ENCODE peak calls at places on chromosome 12, in eight cellular contexts. N is WTC11, L is T47D, G is NCI-H1417 treated with DMSO at 0.1 percent for 48 hours, R is left ventricle myocardium inferior, W is myocyte, A is esophagus muscularis mucosa, I is hepatocyte. D is an unnamed sample.

GRCh38 chr12:110684322-110684836 is 4.5 kb downstream of the HVCN1 start:
- DNase-seq in L (peak), I (no peak), W (no peak), N (no peak), G (no peak), A (no peak), R (no peak), D (no peak)

GRCh38 chr12:6225630-6226001 is 25.4 kb downstream of the CD9 start:
- DNase-seq in A (no peak), R (no peak), I (peak), G (no peak), L (no peak), W (no peak), N (no peak), D (no peak)

GRCh38 chr12:51171884-51172514 is 936 bp downstream of the TFCP2 start:
- DNase-seq in R (no peak), G (no peak), N (peak), L (peak), A (no peak), W (no peak), I (peak), D (peak)

GRCh38 chr12:19183121-19183838 is 53.7 kb downstream of the PLEKHA5 start:
- DNase-seq in N (no peak), L (peak), G (no peak), W (no peak), I (peak), A (no peak), R (no peak), D (no peak)

GRCh38 chr12:64633186-64633939 is 23.1 kb downstream of the RASSF3 start:
- DNase-seq in I (no peak), L (no peak), N (no peak), R (no peak), A (no peak), G (no peak), W (no peak), D (no peak)

GRCh38 chr12:40620564-40621019 is 71.6 kb upstream of the CNTN1 start:
- DNase-seq in N (no peak), G (no peak), W (no peak), R (no peak), I (no peak), L (no peak), A (no peak), D (no peak)

GRCh38 chr12:30822385-30823139 is 67.8 kb upstream of the CAPRIN2 start:
- DNase-seq in L (peak), W (peak), R (peak), A (no peak), N (peak), G (no peak), I (peak), D (peak)

GRCh38 chr12:21538259-21538658 is 12.2 kb downstream of the SPX start:
- DNase-seq in R (no peak), N (no peak), I (no peak), L (no peak), G (no peak), W (no peak), A (no peak), D (no peak)

GRCh38 chr12:51863921-51864700 is 15.6 kb upstream of the FIGNL2 start:
- DNase-seq in G (no peak), I (peak), L (no peak), W (no peak), R (no peak), A (no peak), N (peak), D (peak)

GRCh38 chr12:81077329-81077685 is 572 bp upstream of the ACSS3 start:
- DNase-seq in W (peak), R (peak), G (no peak), I (no peak), L (peak), N (peak), A (no peak), D (peak)

GRCh38 chr12:10212623-10213131 is at the start of gene GABARAPL1:
- DNase-seq in L (peak), I (peak), G (peak), A (peak), R (peak), W (peak), N (peak), D (peak)

GRCh38 chr12:49847161-49847560 is 4.3 kb upstream of the BCDIN3D start:
- DNase-seq in W (no peak), N (no peak), L (no peak), G (no peak), I (no peak), R (no peak), A (no peak), D (no peak)

GRCh38 chr12:61916856-61917255 is 343.3 kb upstream of the USP15 start:
- DNase-seq in A (no peak), N (no peak), G (no peak), W (no peak), R (no peak), L (no peak), I (no peak), D (no peak)

GRCh38 chr12:42396473-42397259 is 70.7 kb downstream of the PPHLN1 start:
- DNase-seq in W (no peak), G (no peak), A (no peak), I (no peak), L (no peak), R (no peak), N (no peak), D (no peak)

GRCh38 chr12:124898200-124898950 is 16.1 kb downstream of the UBC start:
- DNase-seq in N (peak), G (no peak), A (no peak), L (peak), W (peak), R (no peak), I (no peak), D (peak)

GRCh38 chr12:75489613-75490210 is 9.2 kb downstream of the GLIPR1 start:
- DNase-seq in L (no peak), A (no peak), W (peak), I (no peak), R (no peak), G (no peak), N (no peak), D (no peak)

GRCh38 chr12:77099799-77100198 is 34.4 kb upstream of the E2F7 start:
- DNase-seq in G (no peak), L (no peak), R (no peak), I (no peak), A (no peak), N (no peak), W (no peak), D (no peak)

GRCh38 chr12:1880153-1880845 is 38.2 kb downstream of the CACNA2D4 start:
- DNase-seq in L (no peak), R (no peak), A (peak), W (no peak), G (no peak), I (peak), N (no peak), D (no peak)

GRCh38 chr12:108047130-108047550 is 81.9 kb upstream of the WSCD2 start:
- DNase-seq in N (no peak), R (no peak), A (no peak), G (no peak), L (no peak), I (no peak), W (no peak), D (no peak)

GRCh38 chr12:69985656-69986055 is 160.6 kb downstream of the MYRFL start:
- DNase-seq in A (no peak), W (no peak), L (peak), G (no peak), I (no peak), N (peak), R (no peak), D (peak)

GRCh38 chr12:101969-102878 is 35.7 kb downstream of the IQSEC3 start:
- DNase-seq in N (no peak), I (no peak), W (no peak), L (peak), A (no peak), G (no peak), R (no peak), D (no peak)

GRCh38 chr12:19712041-19712440 is 272.7 kb downstream of the AEBP2 start:
- DNase-seq in L (no peak), G (no peak), I (no peak), N (no peak), W (peak), A (no peak), R (no peak), D (no peak)